ENCODE peak calls at places on chromosomes 12 and 14, in four cellular contexts. W is aorta, J is ovary, O is IMR-90. X is an unnamed sample.

GRCh38 chr12:45687081-45688015 is 42.2 kb upstream of the ARID2 start:
- DNase-seq in W (no peak), J (no peak), O (no peak), X (no peak)

GRCh38 chr12:106309671-106310313 is 7.3 kb downstream of the TCP11L2 start:
- DNase-seq in W (no peak), J (no peak), O (peak; percentile 75), X (no peak)

GRCh38 chr14:67487937-67488893 is at the start of gene TMEM229B:
- DNase-seq in W (no peak), J (no peak), O (no peak), X (peak; percentile 40)

GRCh38 chr12:11758838-11759509 is 109.5 kb downstream of the ETV6 start:
- DNase-seq in W (no peak), J (no peak), O (peak; percentile 47), X (no peak)

GRCh38 chr12:118850244-118850825 is 131.0 kb upstream of the SRRM4 start:
- DNase-seq in W (no peak), J (no peak), O (no peak), X (peak; percentile 9)

GRCh38 chr14:49653508-49653907 is 18.5 kb upstream of the DNAAF2 start:
- DNase-seq in W (no peak), J (no peak), O (no peak), X (no peak)

GRCh38 chr12:122421263-122421814 is 1.1 kb downstream of the CLIP1 start:
- DNase-seq in W (peak; percentile 77), J (peak; percentile 44), O (peak; percentile 47), X (peak; percentile 64)

GRCh38 chr12:89529738-89530137 is 3.9 kb upstream of the POC1B start:
- DNase-seq in W (no peak), J (no peak), O (peak; percentile 67), X (no peak)

GRCh38 chr12:117450186-117450585 is 88.8 kb upstream of the NOS1 start:
- DNase-seq in W (no peak), J (no peak), O (no peak), X (no peak)

GRCh38 chr12:96861656-96862055 is 45.4 kb upstream of the NEDD1 start:
- DNase-seq in W (no peak), J (no peak), O (no peak), X (peak; percentile 5)

GRCh38 chr12:111410229-111411186 is 4.8 kb downstream of the SH2B3 start:
- DNase-seq in W (no peak), J (no peak), O (no peak), X (peak; percentile 61)

GRCh38 chr14:89349196-89350008 is 67.6 kb downstream of the FOXN3 start:
- DNase-seq in W (no peak), J (no peak), O (no peak), X (no peak)
- H3K36me3 ChIP-seq in W (no peaks in the 10 kb centered on the region), J (no peaks in the 10 kb centered on the region), O (peaks cover 22% of the 10 kb centered on the region), X (no peaks in the 10 kb centered on the region)

GRCh38 chr12:131245564-131246355 is 292.1 kb downstream of the ADGRD1 start:
- DNase-seq in W (no peak), J (no peak), O (no peak), X (no peak)

GRCh38 chr12:131239384-131240094 is 285.8 kb downstream of the ADGRD1 start:
- DNase-seq in W (no peak), J (no peak), O (no peak), X (no peak)

DNA sequence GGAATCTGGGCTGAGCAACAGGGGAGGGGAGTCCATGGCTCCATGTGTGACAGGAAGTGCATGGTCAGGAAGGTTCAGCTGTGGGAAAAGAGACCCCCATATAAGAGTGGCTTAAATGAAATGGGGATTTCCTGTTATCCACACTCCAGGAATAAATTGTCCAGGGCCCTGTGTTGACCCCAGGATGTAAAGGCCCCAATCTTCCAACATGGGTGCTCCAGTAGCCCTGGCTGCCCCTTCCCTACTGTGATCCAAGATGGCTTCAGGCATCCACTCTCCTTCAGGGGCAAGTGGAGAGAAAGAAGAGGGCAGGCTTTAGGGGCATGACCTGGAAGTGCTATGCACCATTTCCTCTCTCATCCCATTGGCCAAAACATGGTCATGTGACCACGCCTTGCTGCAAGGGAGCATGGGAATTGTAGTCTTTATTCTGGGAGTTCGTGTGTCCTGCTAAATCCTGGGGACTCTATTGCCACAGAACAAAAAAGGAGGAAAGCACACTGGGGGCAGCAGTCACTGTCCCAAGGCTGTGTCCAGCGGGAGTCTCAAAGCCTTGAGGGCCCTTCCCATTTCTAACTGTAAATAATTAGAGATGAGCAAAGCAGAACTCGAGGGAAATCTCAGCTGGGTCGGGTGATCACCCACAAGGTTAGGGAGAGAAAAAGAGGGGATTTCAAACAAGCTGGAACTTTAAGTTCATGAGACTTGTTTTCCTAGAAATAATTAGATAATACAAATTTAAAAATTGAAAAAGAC is 289.2 kb downstream of the ADGRD1 start:
- DNase-seq in W (peak; percentile 19), J (no peak), O (no peak), X (peak; percentile 66)
- H3K4me3 ChIP-seq in W (no peak overlapping the region), J (no peak overlapping the region), O (no peak overlapping the region), X (peak overlapping the region; percentile 23)

GRCh38 chr14:18688346-18688745 is 87.4 kb downstream of the OR11H12 start:
- DNase-seq in W (no peak), J (no peak), O (no peak), X (peak; percentile 23)
- H3K9me3 ChIP-seq in W (no peaks in the 10 kb centered on the region), J (no peaks in the 10 kb centered on the region), O (peaks cover 20% of the 10 kb centered on the region), X (no peaks in the 10 kb centered on the region)

DNA sequence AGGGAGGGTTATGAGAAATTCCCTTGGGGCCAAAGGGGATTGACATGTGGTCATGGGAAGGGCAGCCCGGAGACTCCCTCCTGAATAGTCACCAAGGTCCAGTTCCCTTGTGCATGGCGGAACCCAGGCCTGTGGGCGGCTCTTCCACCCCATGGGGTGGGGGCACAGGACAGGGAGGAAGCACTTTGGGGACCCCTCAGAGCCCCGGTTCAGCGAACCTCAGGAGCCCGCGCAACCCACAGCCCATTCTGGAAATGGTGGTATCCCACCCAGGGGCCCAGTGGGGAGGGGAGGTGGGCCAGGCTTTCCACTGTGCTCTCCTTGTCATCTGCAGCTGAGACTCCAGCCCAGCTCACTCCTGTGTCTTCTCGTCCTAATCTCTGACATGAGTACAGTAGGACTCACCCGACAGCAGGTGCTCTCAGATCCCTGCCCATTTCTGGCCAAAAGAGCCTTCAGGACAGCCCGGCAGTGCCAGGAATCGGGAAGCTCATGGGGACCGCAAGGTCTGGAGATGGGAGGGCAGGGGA is 255.2 kb upstream of the SFSWAP start:
- DNase-seq in W (no peak), J (no peak), O (no peak), X (no peak)
- H3K36me3 ChIP-seq in W (no peaks in the 10 kb centered on the region), J (no peaks in the 10 kb centered on the region), O (no peaks in the 10 kb centered on the region), X (no peaks in the 10 kb centered on the region)

GRCh38 chr14:37588667-37588955 is 6.4 kb downstream of the FOXA1 start:
- DNase-seq in W (no peak), J (no peak), O (no peak), X (no peak)
- H3K4me3 ChIP-seq in W (no peak overlapping the region), J (no peak overlapping the region), O (no peak overlapping the region), X (no peak overlapping the region)

GRCh38 chr12:34327671-34328070 is 305.4 kb downstream of the ALG10 start:
- DNase-seq in W (no peak), J (no peak), O (no peak), X (no peak)
- H3K9me3 ChIP-seq in W (no peaks in the 10 kb centered on the region), J (peaks cover 7% of the 10 kb centered on the region), O (peaks cover 84% of the 10 kb centered on the region), X (no peaks in the 10 kb centered on the region)

GRCh38 chr12:21637985-21638891 is 19.4 kb downstream of the LDHB start:
- DNase-seq in W (no peak), J (no peak), O (peak; percentile 47), X (no peak)
- H3K36me3 ChIP-seq in W (no peaks in the 10 kb centered on the region), J (no peaks in the 10 kb centered on the region), O (peaks cover 34% of the 10 kb centered on the region), X (peaks cover 95% of the 10 kb centered on the region)

GRCh38 chr12:19209636-19210035 is 80.1 kb downstream of the PLEKHA5 start:
- DNase-seq in W (no peak), J (no peak), O (no peak), X (no peak)

GRCh38 chr12:19211802-19212201 is 82.3 kb downstream of the PLEKHA5 start:
- DNase-seq in W (no peak), J (no peak), O (no peak), X (no peak)

GRCh38 chr12:19205120-19205519 is 75.6 kb downstream of the PLEKHA5 start:
- DNase-seq in W (no peak), J (no peak), O (no peak), X (no peak)

GRCh38 chr12:19206493-19207077 is 77.1 kb downstream of the PLEKHA5 start:
- DNase-seq in W (no peak), J (no peak), O (no peak), X (no peak)

DNA sequence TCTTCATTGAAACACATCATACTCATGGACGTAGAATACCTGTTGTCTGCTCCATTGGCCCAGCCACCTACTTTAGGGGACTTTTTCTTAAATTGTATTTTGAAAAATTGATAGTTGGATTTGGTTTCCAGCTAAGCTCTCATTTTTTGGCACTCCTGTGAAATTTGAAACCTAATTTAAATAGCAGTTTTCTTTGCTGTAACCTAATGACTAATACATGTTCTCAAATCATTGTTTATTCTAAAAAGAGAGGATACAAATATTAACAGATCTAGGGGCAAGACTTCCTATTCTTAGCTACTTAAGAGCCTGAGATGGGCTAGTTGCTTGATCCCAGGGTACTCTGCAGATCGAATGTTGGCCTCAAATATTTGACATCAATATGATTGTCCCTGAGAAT is 78.9 kb downstream of the PLEKHA5 start:
- DNase-seq in W (no peak), J (no peak), O (peak; percentile 62), X (no peak)
- H3K4me3 ChIP-seq in W (no peak overlapping the region), J (no peak overlapping the region), O (no peak overlapping the region), X (no peak overlapping the region)

X was measured in MG63.